ENCODE peak calls at places on chromosomes 5 and 9, in nine cellular contexts. M is amygdala; N is GM12892; W is fibroblast of pulmonary artery; H is left colon; Y is stimulated activated CD8-positive, alpha-beta memory T cell treated with anti-CD3 and anti-CD28 coated beads, Interleukin-15, amount 100 ng/mL, for 24 hours; U is NCI-H446 treated with DMSO at 0.1 percent for 48 hours; I is omental fat pad; E is mucosa of descending colon. G is an unnamed sample.

GRCh38 chr9:90767523-90768100 is 34.0 kb upstream of the SYK start:
- DNase-seq in M (no peak), N (no peak), W (no peak), H (no peak), Y (no peak), U (no peak), I (no peak), E (no peak), G (no peak)

GRCh38 chr5:56006600-56006999 is 11.8 kb upstream of the IL6ST start:
- DNase-seq in M (no peak), N (no peak), W (no peak), H (no peak), Y (no peak), U (no peak), I (no peak), E (no peak), G (no peak)

GRCh38 chr5:71587709-71588532 is 781 bp downstream of the MCCC2 start:
- DNase-seq in M (no peak), N (no peak), W (peak), H (no peak), Y (peak), U (no peak), I (no peak), E (no peak), G (no peak)

GRCh38 chr5:150485770-150486401 is 22.0 kb upstream of the NDST1 start:
- DNase-seq in M (peak), N (peak), W (peak), H (no peak), Y (peak), U (no peak), I (no peak), E (peak), G (no peak)

GRCh38 chr5:139395844-139396640 is 1.1 kb upstream of the PROB1 start:
- DNase-seq in M (no peak), N (no peak), W (no peak), H (no peak), Y (no peak), U (no peak), I (no peak), E (no peak), G (no peak)

GRCh38 chr9:114643001-114643400 is 14.6 kb downstream of the TEX53 start:
- DNase-seq in M (no peak), N (no peak), W (no peak), H (no peak), Y (no peak), U (no peak), I (no peak), E (no peak), G (no peak)

GRCh38 chr5:8756498-8757084 is 789.3 kb downstream of the SEMA5A start:
- DNase-seq in M (no peak), N (no peak), W (peak), H (no peak), Y (no peak), U (no peak), I (no peak), E (no peak), G (no peak)

GRCh38 chr9:87441251-87441650 is 56.4 kb upstream of the DAPK1 start:
- DNase-seq in M (no peak), N (no peak), W (peak), H (no peak), Y (no peak), U (no peak), I (no peak), E (no peak), G (no peak)

GRCh38 chr5:142495561-142495960 is 170.7 kb upstream of the SPRY4 start:
- DNase-seq in M (no peak), N (no peak), W (no peak), H (no peak), Y (no peak), U (no peak), I (no peak), E (no peak), G (no peak)

GRCh38 chr5:56060276-56061110 is 65.7 kb upstream of the IL6ST start:
- DNase-seq in M (no peak), N (no peak), W (no peak), H (no peak), Y (no peak), U (no peak), I (no peak), E (no peak), G (no peak)

GRCh38 chr9:88589656-88590055 is 54.7 kb downstream of the NXNL2 start:
- DNase-seq in M (no peak), N (no peak), W (no peak), H (no peak), Y (no peak), U (no peak), I (no peak), E (no peak), G (no peak)

GRCh38 chr9:91898451-91899433 is 51.3 kb downstream of the ROR2 start:
- DNase-seq in M (no peak), N (no peak), W (peak), H (peak), Y (no peak), U (no peak), I (no peak), E (peak), G (no peak)

GRCh38 chr9:18359335-18359734 is 114.6 kb upstream of the ADAMTSL1 start:
- DNase-seq in M (no peak), N (no peak), W (peak), H (no peak), Y (no peak), U (no peak), I (no peak), E (no peak), G (no peak)

GRCh38 chr9:89999534-90000370 is 394.9 kb downstream of the GADD45G start:
- DNase-seq in M (peak), N (peak), W (peak), H (peak), Y (no peak), U (peak), I (no peak), E (peak), G (no peak)

GRCh38 chr5:68544091-68544655 is 328.6 kb downstream of the PIK3R1 start:
- DNase-seq in M (no peak), N (no peak), W (no peak), H (no peak), Y (no peak), U (no peak), I (no peak), E (no peak), G (no peak)

GRCh38 chr9:95504053-95504963 is 12.5 kb downstream of the PTCH1 start:
- DNase-seq in M (peak), N (peak), W (peak), H (no peak), Y (no peak), U (no peak), I (no peak), E (no peak), G (no peak)

GRCh38 chr5:124420952-124421351 is 325.5 kb downstream of the ZNF608 start:
- DNase-seq in M (no peak), N (no peak), W (no peak), H (no peak), Y (no peak), U (no peak), I (no peak), E (no peak), G (no peak)

GRCh38 chr9:84294551-84294950 is 46.0 kb downstream of the SLC28A3 start:
- DNase-seq in M (no peak), N (no peak), W (no peak), H (no peak), Y (no peak), U (no peak), I (no peak), E (no peak), G (no peak)

GRCh38 chr5:154962494-154962893 is 21.6 kb downstream of the MRPL22 start:
- DNase-seq in M (no peak), N (no peak), W (no peak), H (no peak), Y (no peak), U (no peak), I (no peak), E (no peak), G (no peak)

GRCh38 chr9:127196826-127197145 is 67.8 kb upstream of the GARNL3 start:
- DNase-seq in M (no peak), N (no peak), W (no peak), H (no peak), Y (no peak), U (no peak), I (no peak), E (no peak), G (no peak)

GRCh38 chr9:19699757-19700156 is 89.1 kb downstream of the SLC24A2 start:
- DNase-seq in M (no peak), N (no peak), W (no peak), H (no peak), Y (no peak), U (no peak), I (no peak), E (no peak), G (no peak)

GRCh38 chr5:132067451-132067850 is 6.1 kb upstream of the CSF2 start:
- DNase-seq in M (no peak), N (no peak), W (no peak), H (no peak), Y (no peak), U (no peak), I (no peak), E (no peak), G (no peak)

GRCh38 chr9:134597041-134597913 is 44.3 kb upstream of the COL5A1 start:
- DNase-seq in M (no peak), N (no peak), W (no peak), H (no peak), Y (no peak), U (no peak), I (no peak), E (no peak), G (peak)

GRCh38 chr9:16864741-16865434 is 5.6 kb downstream of the BNC2 start:
- DNase-seq in M (no peak), N (no peak), W (peak), H (no peak), Y (no peak), U (no peak), I (no peak), E (no peak), G (no peak)

GRCh38 chr9:2857564-2858198 is 13.8 kb upstream of the PUM3 start:
- DNase-seq in M (peak), N (peak), W (peak), H (peak), Y (peak), U (peak), I (peak), E (no peak), G (peak)

GRCh38 chr5:100623719-100624118 is 88.5 kb downstream of the FAM174A start:
- DNase-seq in M (no peak), N (no peak), W (peak), H (no peak), Y (no peak), U (no peak), I (no peak), E (no peak), G (no peak)

GRCh38 chr5:124602925-124603650 is 143.4 kb downstream of the ZNF608 start:
- DNase-seq in M (no peak), N (no peak), W (peak), H (no peak), Y (no peak), U (no peak), I (no peak), E (no peak), G (no peak)

GRCh38 chr5:120017523-120017922 is 388.2 kb downstream of the FAM170A start:
- DNase-seq in M (no peak), N (no peak), W (no peak), H (no peak), Y (no peak), U (no peak), I (no peak), E (no peak), G (no peak)

GRCh38 chr9:98708103-98708932 is 417 bp downstream of the GABBR2 start:
- DNase-seq in M (no peak), N (no peak), W (no peak), H (no peak), Y (no peak), U (no peak), I (no peak), E (no peak), G (no peak)

GRCh38 chr5:140672455-140673186 is 755 bp downstream of the DND1 start:
- DNase-seq in M (peak), N (no peak), W (peak), H (peak), Y (no peak), U (no peak), I (no peak), E (peak), G (no peak)

GRCh38 chr5:170408189-170408588 is 19.0 kb upstream of the KCNMB1 start:
- DNase-seq in M (no peak), N (no peak), W (no peak), H (no peak), Y (no peak), U (no peak), I (no peak), E (no peak), G (no peak)

GRCh38 chr5:147734839-147735238 is 47.7 kb downstream of the JAKMIP2 start:
- DNase-seq in M (no peak), N (no peak), W (no peak), H (no peak), Y (no peak), U (no peak), I (no peak), E (no peak), G (no peak)

GRCh38 chr5:150158170-150158949 is 2.7 kb upstream of the PDGFRB start:
- DNase-seq in M (no peak), N (no peak), W (peak), H (no peak), Y (no peak), U (no peak), I (no peak), E (no peak), G (no peak)

GRCh38 chr9:34079181-34079580 is 30.5 kb upstream of the UBAP2 start:
- DNase-seq in M (no peak), N (no peak), W (peak), H (no peak), Y (no peak), U (no peak), I (no peak), E (no peak), G (no peak)

GRCh38 chr9:109010676-109011655 is 2.3 kb downstream of the CTNNAL1 start:
- DNase-seq in M (no peak), N (peak), W (peak), H (no peak), Y (no peak), U (no peak), I (no peak), E (no peak), G (no peak)

GRCh38 chr5:15992918-15993317 is 186.7 kb downstream of the MARCHF11 start:
- DNase-seq in M (no peak), N (no peak), W (peak), H (no peak), Y (no peak), U (no peak), I (no peak), E (no peak), G (no peak)

GRCh38 chr9:4489919-4490704 is at the start of gene SLC1A1:
- DNase-seq in M (peak), N (peak), W (peak), H (peak), Y (no peak), U (no peak), I (peak), E (peak), G (peak)

GRCh38 chr5:54093081-54093492 is 217.3 kb downstream of the ARL15 start:
- DNase-seq in M (no peak), N (no peak), W (no peak), H (no peak), Y (no peak), U (no peak), I (no peak), E (no peak), G (no peak)